ENCODE peak calls at places on chromosomes 3 and 15, in seven cellular contexts. F is gastrocnemius medialis, M is left ventricle myocardium inferior, P is testis, N is GM06990, W is tibial artery, V is NB4. G is an unnamed sample.

GRCh38 chr15:31111091-31111647 is 9.6 kb upstream of the TRPM1 start:
- DNase-seq in F (no peak), P (no peak), W (no peak), N (no peak), M (no peak), V (no peak), G (peak)

GRCh38 chr3:133963657-133964396 is 65.9 kb downstream of the SLCO2A1 start:
- DNase-seq in F (peak), V (peak), N (no peak), W (no peak), P (no peak), M (no peak), G (no peak)

GRCh38 chr3:156811092-156811862 is 14.9 kb upstream of the LEKR1 start:
- DNase-seq in W (no peak), M (no peak), V (peak), P (no peak), N (no peak), F (no peak), G (no peak)

GRCh38 chr3:14177580-14178246 is 688 bp downstream of the XPC start:
- DNase-seq in W (peak), M (no peak), F (no peak), V (peak), P (peak), N (no peak), G (no peak)

GRCh38 chr3:99868438-99868723 is 50.7 kb downstream of the CMSS1 start:
- DNase-seq in M (no peak), W (peak), V (peak), N (no peak), P (no peak), F (no peak), G (peak)

GRCh38 chr3:131917006-131917405 is 117.8 kb downstream of the CPNE4 start:
- DNase-seq in N (no peak), M (no peak), F (no peak), P (no peak), V (no peak), W (no peak), G (no peak)

GRCh38 chr15:37107754-37108724 is 7.7 kb upstream of the MEIS2 start:
- DNase-seq in V (no peak), F (no peak), N (no peak), P (no peak), W (no peak), M (no peak), G (no peak)

GRCh38 chr3:4802903-4803302 is 176.3 kb upstream of the BHLHE40 start:
- DNase-seq in F (no peak), W (no peak), M (no peak), N (no peak), V (no peak), P (no peak), G (no peak)

GRCh38 chr3:153291052-153291689 is 129.1 kb downstream of the RAP2B start:
- DNase-seq in V (peak), N (no peak), W (no peak), M (no peak), F (no peak), P (no peak), G (peak)

GRCh38 chr3:153289334-153289808 is 127.3 kb downstream of the RAP2B start:
- DNase-seq in M (no peak), F (no peak), W (no peak), V (peak), P (no peak), N (no peak), G (no peak)

GRCh38 chr3:153293222-153293621 is 131.2 kb downstream of the RAP2B start:
- DNase-seq in V (peak), W (no peak), F (no peak), N (no peak), P (no peak), M (no peak), G (peak)

GRCh38 chr3:153287017-153287416 is 125.0 kb downstream of the RAP2B start:
- DNase-seq in P (no peak), F (no peak), N (no peak), W (no peak), V (no peak), M (no peak), G (no peak)

GRCh38 chr3:153290278-153291015 is 128.4 kb downstream of the RAP2B start:
- DNase-seq in V (peak), F (no peak), M (no peak), P (no peak), N (no peak), W (no peak), G (no peak)
- TF ChIP-seq CTCF in V (peak), F (no peak), M (peak), P (peak), N (peak), W (no peak), G (peak)

GRCh38 chr3:192914873-192915272 is 2.8 kb downstream of the MB21D2 start:
- DNase-seq in M (no peak), W (no peak), F (no peak), P (no peak), N (no peak), V (no peak), G (no peak)

GRCh38 chr3:192917258-192917507 is 473 bp downstream of the MB21D2 start:
- DNase-seq in P (no peak), V (no peak), W (no peak), F (no peak), M (no peak), N (no peak), G (no peak)

GRCh38 chr3:192916455-192917257 is 1.0 kb downstream of the MB21D2 start:
- DNase-seq in F (peak), W (peak), N (peak), V (peak), P (peak), M (peak), G (peak)

GRCh38 chr3:192915306-192915705 is 2.4 kb downstream of the MB21D2 start:
- DNase-seq in N (peak), W (no peak), F (no peak), V (peak), P (peak), M (no peak), G (peak)

GRCh38 chr3:192915724-192916123 is 1.9 kb downstream of the MB21D2 start:
- DNase-seq in N (no peak), V (no peak), W (no peak), M (no peak), P (no peak), F (no peak), G (peak)
- H3K4me3 ChIP-seq in N (peak), V (no peak), W (no peak), M (peak), P (peak), F (no peak), G (peak)

DNA sequence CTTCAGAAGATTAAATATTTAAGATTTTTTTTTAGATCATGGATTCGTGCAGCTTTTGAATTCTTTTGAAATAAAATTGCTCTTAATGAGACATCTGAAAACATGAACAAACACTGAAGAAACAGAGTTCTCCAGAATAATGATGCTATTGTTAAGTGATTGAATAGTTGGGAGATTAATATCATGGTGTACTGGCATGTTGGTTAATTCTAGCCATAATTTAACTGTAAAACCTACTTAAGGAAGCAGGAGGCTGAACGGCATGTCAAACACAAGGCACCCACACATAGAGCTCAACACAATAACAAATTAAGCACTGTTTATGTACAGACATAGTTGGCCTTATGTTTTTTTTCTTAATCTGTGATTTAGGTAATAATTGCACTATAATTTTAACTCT is 185.6 kb downstream of the RBMS3 start:
- DNase-seq in V (no peak), N (no peak), P (no peak), M (no peak), W (no peak), F (no peak), G (no peak)
- TF ChIP-seq CTCF in V (no peak), N (no peak), P (no peak), M (no peak), W (no peak), F (no peak), G (no peak)

DNA sequence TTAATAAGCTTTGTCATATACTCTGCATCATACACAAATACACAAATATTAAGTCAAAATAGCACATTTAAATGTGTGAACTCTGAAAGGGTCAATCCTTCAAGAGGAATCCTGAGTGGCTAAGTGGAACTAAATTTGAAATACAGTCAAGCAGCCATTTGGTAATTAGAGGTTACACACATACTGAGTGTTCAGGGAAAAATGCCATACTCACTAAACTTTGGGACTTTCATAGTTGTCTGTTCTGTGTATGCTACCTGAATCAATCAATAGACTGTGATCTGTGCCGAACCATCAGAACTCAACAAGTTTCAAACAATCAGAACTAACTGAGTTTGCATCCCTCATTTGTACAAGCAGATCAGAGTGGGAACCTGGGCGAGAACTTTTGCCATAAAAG is 15.3 kb downstream of the ANKRD28 start:
- DNase-seq in P (no peak), F (no peak), M (no peak), N (no peak), W (no peak), V (no peak), G (no peak)
- H3K4me3 ChIP-seq in P (no peak), F (peak), M (no peak), N (no peak), W (peak), V (no peak), G (no peak)

GRCh38 chr3:45966969-45967640 is 23.8 kb downstream of the CXCR6 start:
- DNase-seq in P (no peak), F (no peak), N (no peak), V (no peak), M (no peak), W (no peak), G (no peak)
- TF ChIP-seq CTCF in P (no peak), F (no peak), N (no peak), V (no peak), M (no peak), W (no peak), G (no peak)